ENCODE peak calls at places on chromosomes 11 and 22, in five cellular contexts. L, T, Z, U and D are unnamed samples.
A peak's percentile ranks its signal among the peaks of the same experiment; 100 is the strongest.

GRCh38 chr11:64092761-64093136 is 57.0 kb downstream of the FLRT1 start:
- DNase-seq in U (no peak), Z (no peak), T (no peak), L (no peak), D (no peak)

GRCh38 chr11:48122656-48123055 is 94.0 kb upstream of the OR4B1 start:
- DNase-seq in T (no peak), U (no peak), Z (no peak), L (no peak), D (no peak)

GRCh38 chr11:3954448-3955298 is 99.2 kb downstream of the STIM1 start:
- DNase-seq in L (no peak), Z (peak; percentile 48), T (no peak), U (no peak), D (no peak)

GRCh38 chr11:102989379-102990047 is 34.0 kb upstream of the MMP13 start:
- DNase-seq in T (peak; percentile 58), U (no peak), Z (no peak), L (no peak), D (no peak)

GRCh38 chr22:42412744-42413220 is 19.4 kb downstream of the NFAM1 start:
- DNase-seq in Z (no peak), U (no peak), L (no peak), T (no peak), D (no peak)

GRCh38 chr11:104146421-104146820 is 17.5 kb downstream of the PDGFD start:
- DNase-seq in U (no peak), T (peak; percentile 2), L (no peak), Z (no peak), D (no peak)

GRCh38 chr11:44673691-44674090 is 53.1 kb upstream of the TSPAN18 start:
- DNase-seq in L (no peak), Z (no peak), U (no peak), T (no peak), D (no peak)

GRCh38 chr22:50304528-50305392 is 2.7 kb downstream of the PLXNB2 start:
- DNase-seq in U (no peak), Z (no peak), T (no peak), L (peak; percentile 81), D (no peak)

GRCh38 chr11:35944503-35945136 is 758 bp downstream of the LDLRAD3 start:
- DNase-seq in U (peak; percentile 77), Z (no peak), L (no peak), T (peak; percentile 34), D (no peak)

GRCh38 chr11:132114185-132114584 is 743.8 kb downstream of the NTM start:
- DNase-seq in U (no peak), L (no peak), Z (peak; percentile 38), T (peak; percentile 35), D (no peak)

GRCh38 chr22:50224071-50224470 is 20.8 kb downstream of the TUBGCP6 start:
- DNase-seq in T (no peak), Z (no peak), L (no peak), U (no peak), D (no peak)

GRCh38 chr11:120574881-120575280 is 63.3 kb downstream of the GRIK4 start:
- DNase-seq in Z (no peak), U (no peak), L (no peak), T (no peak), D (no peak)

GRCh38 chr11:1352696-1353382 is 36.9 kb upstream of the BRSK2 start:
- DNase-seq in L (no peak), T (no peak), Z (no peak), U (no peak), D (no peak)